ENCODE peak calls at places on chromosomes 12 and 14, in five cellular contexts. One of them, this sample, is unnamed.

GRCh38 chr12:6632026-6632978 is 3.5 kb downstream of the LPAR5 start:
- DNase-seq in NCI-H1092 treated with DMSO at 0.1 percent for 48 hours: no peak
- DNase-seq in KG1: peak; percentile 42
- DNase-seq in GM20000: peak; percentile 77
- DNase-seq in astrocyte of the spinal cord: no peak
- DNase-seq in this sample: no peak

GRCh38 chr14:28294834-28295440 is 471.6 kb upstream of the FOXG1 start:
- DNase-seq in KG1: peak; percentile 11
- DNase-seq in NCI-H1092 treated with DMSO at 0.1 percent for 48 hours: no peak
- DNase-seq in astrocyte of the spinal cord: peak; percentile 57
- DNase-seq in GM20000: no peak
- DNase-seq in this sample: peak; percentile 37

GRCh38 chr14:90491221-90491867 is 94.5 kb downstream of the CALM1 start:
- DNase-seq in GM20000: no peak
- DNase-seq in NCI-H1092 treated with DMSO at 0.1 percent for 48 hours: peak; percentile 31
- DNase-seq in astrocyte of the spinal cord: peak; percentile 52
- DNase-seq in KG1: no peak
- DNase-seq in this sample: no peak

GRCh38 chr12:3680919-3681594 is 71.9 kb downstream of the CRACR2A start:
- DNase-seq in NCI-H1092 treated with DMSO at 0.1 percent for 48 hours: peak; percentile 91
- DNase-seq in KG1: no peak
- DNase-seq in GM20000: no peak
- DNase-seq in astrocyte of the spinal cord: peak; percentile 24
- DNase-seq in this sample: no peak

GRCh38 chr14:70567791-70568190 is 32.7 kb downstream of the MED6 start:
- DNase-seq in KG1: peak; percentile 18
- DNase-seq in NCI-H1092 treated with DMSO at 0.1 percent for 48 hours: no peak
- DNase-seq in astrocyte of the spinal cord: peak; percentile 36
- DNase-seq in GM20000: peak; percentile 30
- DNase-seq in this sample: peak; percentile 34

GRCh38 chr12:124466200-124467128 is 100.9 kb downstream of the NCOR2 start:
- DNase-seq in KG1: peak; percentile 67
- DNase-seq in astrocyte of the spinal cord: peak; percentile 75
- DNase-seq in NCI-H1092 treated with DMSO at 0.1 percent for 48 hours: no peak
- DNase-seq in GM20000: peak; percentile 90
- DNase-seq in this sample: no peak

GRCh38 chr14:93780811-93781210 is 7.5 kb downstream of the PRIMA1 start:
- DNase-seq in NCI-H1092 treated with DMSO at 0.1 percent for 48 hours: no peak
- DNase-seq in KG1: no peak
- DNase-seq in astrocyte of the spinal cord: no peak
- DNase-seq in GM20000: no peak
- DNase-seq in this sample: no peak

GRCh38 chr12:30989754-30990153 is 63.2 kb downstream of the TSPAN11 start:
- DNase-seq in GM20000: peak; percentile 42
- DNase-seq in KG1: no peak
- DNase-seq in astrocyte of the spinal cord: no peak
- DNase-seq in NCI-H1092 treated with DMSO at 0.1 percent for 48 hours: peak; percentile 68
- DNase-seq in this sample: peak; percentile 44

GRCh38 chr12:103626498-103626897 is 39.4 kb downstream of the STAB2 start:
- DNase-seq in KG1: no peak
- DNase-seq in NCI-H1092 treated with DMSO at 0.1 percent for 48 hours: peak; percentile 29
- DNase-seq in astrocyte of the spinal cord: peak; percentile 49
- DNase-seq in GM20000: no peak
- DNase-seq in this sample: no peak

GRCh38 chr14:103688906-103689902 is 26.0 kb downstream of the XRCC3 start:
- DNase-seq in astrocyte of the spinal cord: peak; percentile 58
- DNase-seq in GM20000: peak; percentile 84
- DNase-seq in KG1: no peak
- DNase-seq in NCI-H1092 treated with DMSO at 0.1 percent for 48 hours: no peak
- DNase-seq in this sample: no peak

GRCh38 chr14:39315859-39316444 is 82.2 kb downstream of the MIA2 start:
- DNase-seq in GM20000: no peak
- DNase-seq in NCI-H1092 treated with DMSO at 0.1 percent for 48 hours: no peak
- DNase-seq in KG1: no peak
- DNase-seq in astrocyte of the spinal cord: no peak
- DNase-seq in this sample: no peak

GRCh38 chr14:92980866-92981265 is 57.9 kb downstream of the CHGA start:
- DNase-seq in NCI-H1092 treated with DMSO at 0.1 percent for 48 hours: no peak
- DNase-seq in KG1: no peak
- DNase-seq in GM20000: no peak
- DNase-seq in astrocyte of the spinal cord: no peak
- DNase-seq in this sample: no peak

GRCh38 chr14:51552768-51553426 is 98.8 kb upstream of the FRMD6 start:
- DNase-seq in KG1: no peak
- DNase-seq in NCI-H1092 treated with DMSO at 0.1 percent for 48 hours: peak; percentile 83
- DNase-seq in astrocyte of the spinal cord: no peak
- DNase-seq in GM20000: no peak
- DNase-seq in this sample: no peak

GRCh38 chr12:76451528-76451927 is 103.3 kb upstream of the BBS10 start:
- DNase-seq in KG1: no peak
- DNase-seq in astrocyte of the spinal cord: no peak
- DNase-seq in NCI-H1092 treated with DMSO at 0.1 percent for 48 hours: no peak
- DNase-seq in GM20000: no peak
- DNase-seq in this sample: no peak

GRCh38 chr12:58750484-58750883 is 169.8 kb downstream of the LRIG3 start:
- DNase-seq in NCI-H1092 treated with DMSO at 0.1 percent for 48 hours: no peak
- DNase-seq in KG1: no peak
- DNase-seq in GM20000: no peak
- DNase-seq in astrocyte of the spinal cord: peak; percentile 94
- DNase-seq in this sample: no peak

GRCh38 chr12:49294804-49295086 is 202 bp upstream of the PRPH start:
- DNase-seq in NCI-H1092 treated with DMSO at 0.1 percent for 48 hours: no peak
- DNase-seq in astrocyte of the spinal cord: no peak
- DNase-seq in GM20000: peak; percentile 16
- DNase-seq in KG1: no peak
- DNase-seq in this sample: no peak

GRCh38 chr12:22334696-22335290 is at the start of gene ST8SIA1:
- DNase-seq in astrocyte of the spinal cord: peak; percentile 27
- DNase-seq in GM20000: peak; percentile 52
- DNase-seq in KG1: no peak
- DNase-seq in NCI-H1092 treated with DMSO at 0.1 percent for 48 hours: no peak
- DNase-seq in this sample: peak; percentile 16

GRCh38 chr14:56235388-56235787 is 117.2 kb downstream of the PELI2 start:
- DNase-seq in GM20000: no peak
- DNase-seq in NCI-H1092 treated with DMSO at 0.1 percent for 48 hours: no peak
- DNase-seq in astrocyte of the spinal cord: no peak
- DNase-seq in KG1: no peak
- DNase-seq in this sample: no peak

GRCh38 chr12:111298583-111299436 is 70.1 kb downstream of the PHETA1 start:
- DNase-seq in KG1: peak; percentile 22
- DNase-seq in astrocyte of the spinal cord: peak; percentile 43
- DNase-seq in NCI-H1092 treated with DMSO at 0.1 percent for 48 hours: peak; percentile 16
- DNase-seq in GM20000: peak; percentile 75
- DNase-seq in this sample: peak; percentile 83

GRCh38 chr12:49108958-49109404 is 1.7 kb downstream of the LMBR1L start:
- DNase-seq in astrocyte of the spinal cord: no peak
- DNase-seq in KG1: no peak
- DNase-seq in GM20000: no peak
- DNase-seq in NCI-H1092 treated with DMSO at 0.1 percent for 48 hours: no peak
- DNase-seq in this sample: no peak

GRCh38 chr12:11959117-11959823 is 111.5 kb upstream of the BCL2L14 start:
- DNase-seq in GM20000: no peak
- DNase-seq in KG1: no peak
- DNase-seq in NCI-H1092 treated with DMSO at 0.1 percent for 48 hours: no peak
- DNase-seq in astrocyte of the spinal cord: no peak
- DNase-seq in this sample: no peak

GRCh38 chr12:15856097-15856982 is 25.8 kb upstream of the STRAP start:
- DNase-seq in KG1: peak; percentile 1
- DNase-seq in NCI-H1092 treated with DMSO at 0.1 percent for 48 hours: peak; percentile 42
- DNase-seq in GM20000: peak; percentile 43
- DNase-seq in astrocyte of the spinal cord: peak; percentile 79
- DNase-seq in this sample: peak; percentile 49

GRCh38 chr12:117472983-117473382 is 111.6 kb upstream of the NOS1 start:
- DNase-seq in KG1: no peak
- DNase-seq in GM20000: no peak
- DNase-seq in astrocyte of the spinal cord: no peak
- DNase-seq in NCI-H1092 treated with DMSO at 0.1 percent for 48 hours: no peak
- DNase-seq in this sample: peak; percentile 69

GRCh38 chr14:62667515-62667914 is 377.7 kb downstream of the KCNH5 start:
- DNase-seq in astrocyte of the spinal cord: no peak
- DNase-seq in KG1: no peak
- DNase-seq in GM20000: no peak
- DNase-seq in NCI-H1092 treated with DMSO at 0.1 percent for 48 hours: no peak
- DNase-seq in this sample: no peak

GRCh38 chr14:103508521-103508920 is 14.1 kb downstream of the CKB start:
- DNase-seq in KG1: no peak
- DNase-seq in NCI-H1092 treated with DMSO at 0.1 percent for 48 hours: no peak
- DNase-seq in astrocyte of the spinal cord: no peak
- DNase-seq in GM20000: peak; percentile 3
- DNase-seq in this sample: no peak

GRCh38 chr12:91778938-91779400 is 366.7 kb downstream of the BTG1 start:
- DNase-seq in GM20000: peak; percentile 65
- DNase-seq in NCI-H1092 treated with DMSO at 0.1 percent for 48 hours: no peak
- DNase-seq in astrocyte of the spinal cord: peak; percentile 86
- DNase-seq in KG1: no peak
- DNase-seq in this sample: no peak

GRCh38 chr12:120836119-120836684 is 68.0 kb downstream of the SPPL3 start:
- DNase-seq in KG1: no peak
- DNase-seq in NCI-H1092 treated with DMSO at 0.1 percent for 48 hours: no peak
- DNase-seq in astrocyte of the spinal cord: no peak
- DNase-seq in GM20000: no peak
- DNase-seq in this sample: no peak

GRCh38 chr12:65123435-65124063 is 2.4 kb upstream of the WIF1 start:
- DNase-seq in KG1: peak; percentile 26
- DNase-seq in GM20000: peak; percentile 33
- DNase-seq in astrocyte of the spinal cord: peak; percentile 37
- DNase-seq in NCI-H1092 treated with DMSO at 0.1 percent for 48 hours: peak; percentile 10
- DNase-seq in this sample: peak; percentile 17

GRCh38 chr14:77339407-77339806 is 18.6 kb downstream of the GSTZ1 start:
- DNase-seq in astrocyte of the spinal cord: no peak
- DNase-seq in KG1: no peak
- DNase-seq in GM20000: no peak
- DNase-seq in NCI-H1092 treated with DMSO at 0.1 percent for 48 hours: no peak
- DNase-seq in this sample: no peak

GRCh38 chr12:107386569-107386968 is 293.2 kb upstream of the CRY1 start:
- DNase-seq in NCI-H1092 treated with DMSO at 0.1 percent for 48 hours: no peak
- DNase-seq in KG1: no peak
- DNase-seq in astrocyte of the spinal cord: no peak
- DNase-seq in GM20000: no peak
- DNase-seq in this sample: no peak

GRCh38 chr12:105783983-105784947 is 354.5 kb downstream of the NUAK1 start:
- DNase-seq in NCI-H1092 treated with DMSO at 0.1 percent for 48 hours: no peak
- DNase-seq in KG1: no peak
- DNase-seq in GM20000: peak; percentile 13
- DNase-seq in astrocyte of the spinal cord: no peak
- DNase-seq in this sample: no peak

GRCh38 chr12:19757317-19757877 is 318.1 kb downstream of the AEBP2 start:
- DNase-seq in KG1: no peak
- DNase-seq in astrocyte of the spinal cord: peak; percentile 71
- DNase-seq in NCI-H1092 treated with DMSO at 0.1 percent for 48 hours: peak; percentile 61
- DNase-seq in GM20000: no peak
- DNase-seq in this sample: no peak

GRCh38 chr14:68377459-68377858 is 415.4 kb downstream of the ZFP36L1 start:
- DNase-seq in GM20000: no peak
- DNase-seq in NCI-H1092 treated with DMSO at 0.1 percent for 48 hours: no peak
- DNase-seq in KG1: no peak
- DNase-seq in astrocyte of the spinal cord: no peak
- DNase-seq in this sample: peak; percentile 51

GRCh38 chr12:76611533-76611932 is 52.0 kb upstream of the OSBPL8 start:
- DNase-seq in NCI-H1092 treated with DMSO at 0.1 percent for 48 hours: no peak
- DNase-seq in KG1: no peak
- DNase-seq in astrocyte of the spinal cord: peak; percentile 67
- DNase-seq in GM20000: no peak
- DNase-seq in this sample: no peak

GRCh38 chr12:13896063-13896626 is 85.3 kb downstream of the GRIN2B start:
- DNase-seq in GM20000: no peak
- DNase-seq in NCI-H1092 treated with DMSO at 0.1 percent for 48 hours: no peak
- DNase-seq in astrocyte of the spinal cord: no peak
- DNase-seq in KG1: no peak
- DNase-seq in this sample: no peak

GRCh38 chr12:84913151-84913550 is 552 bp upstream of the SLC6A15 start:
- DNase-seq in astrocyte of the spinal cord: peak; percentile 19
- DNase-seq in KG1: no peak
- DNase-seq in NCI-H1092 treated with DMSO at 0.1 percent for 48 hours: no peak
- DNase-seq in GM20000: no peak
- DNase-seq in this sample: peak; percentile 28